ENCODE peak calls at places on chromosomes 12 and 14, in four cellular contexts. Y, H, E and T are unnamed samples.
A peak's percentile ranks its signal among the peaks of the same experiment; 100 is the strongest.

GRCh38 chr14:53536446-53536845 is 383.3 kb upstream of the DDHD1 start:
- DNase-seq in E (no peak), H (no peak), Y (no peak), T (no peak)

GRCh38 chr12:101097829-101098580 is 112.0 kb downstream of the SLC5A8 start:
- DNase-seq in Y (no peak), E (no peak), H (no peak), T (peak; percentile 64)

GRCh38 chr12:68932701-68933563 is at the start of gene CPM:
- DNase-seq in E (no peak), Y (no peak), H (no peak), T (no peak)

GRCh38 chr14:103418508-103418818 is 33.2 kb downstream of the MARK3 start:
- DNase-seq in Y (no peak), E (no peak), H (no peak), T (no peak)

GRCh38 chr12:579450-580110 is 83.7 kb downstream of the NINJ2 start:
- DNase-seq in E (peak; percentile 31), H (no peak), Y (no peak), T (no peak)

GRCh38 chr12:34333337-34333736 is 311.0 kb downstream of the ALG10 start:
- DNase-seq in E (no peak), H (no peak), Y (no peak), T (no peak)

GRCh38 chr12:100698518-100698917 is 96.1 kb upstream of the ANO4 start:
- DNase-seq in E (no peak), H (no peak), Y (no peak), T (no peak)

GRCh38 chr14:68596701-68597100 is 196.2 kb downstream of the ZFP36L1 start:
- DNase-seq in Y (no peak), E (peak; percentile 65), H (no peak), T (no peak)

GRCh38 chr14:92692822-92693226 is 55.6 kb downstream of the LGMN start:
- DNase-seq in H (no peak), E (no peak), Y (no peak), T (no peak)

GRCh38 chr14:75906680-75907280 is 75.0 kb downstream of the TGFB3 start:
- DNase-seq in H (peak; percentile 87), Y (peak; percentile 26), E (peak; percentile 82), T (no peak)

GRCh38 chr12:132485619-132486018 is 4.3 kb upstream of the FBRSL1 start:
- DNase-seq in E (no peak), H (no peak), Y (no peak), T (no peak)

GRCh38 chr14:90795744-90796143 is 20.5 kb downstream of the TTC7B start:
- DNase-seq in Y (no peak), E (no peak), H (no peak), T (peak; percentile 69)

GRCh38 chr12:52692253-52692652 is 11.1 kb downstream of the KRT77 start:
- DNase-seq in E (no peak), Y (no peak), H (no peak), T (no peak)
- TF ChIP-seq CTCF in E (no peak), Y (no peak), H (no peak), T (peak; percentile 19)

GRCh38 chr12:51721281-51721940 is 127.1 kb downstream of the FIGNL2 start:
- DNase-seq in H (no peak), E (no peak), Y (no peak), T (no peak)
- TF ChIP-seq CTCF in H (no peak), E (no peak), Y (peak; percentile 12), T (no peak)

DNA sequence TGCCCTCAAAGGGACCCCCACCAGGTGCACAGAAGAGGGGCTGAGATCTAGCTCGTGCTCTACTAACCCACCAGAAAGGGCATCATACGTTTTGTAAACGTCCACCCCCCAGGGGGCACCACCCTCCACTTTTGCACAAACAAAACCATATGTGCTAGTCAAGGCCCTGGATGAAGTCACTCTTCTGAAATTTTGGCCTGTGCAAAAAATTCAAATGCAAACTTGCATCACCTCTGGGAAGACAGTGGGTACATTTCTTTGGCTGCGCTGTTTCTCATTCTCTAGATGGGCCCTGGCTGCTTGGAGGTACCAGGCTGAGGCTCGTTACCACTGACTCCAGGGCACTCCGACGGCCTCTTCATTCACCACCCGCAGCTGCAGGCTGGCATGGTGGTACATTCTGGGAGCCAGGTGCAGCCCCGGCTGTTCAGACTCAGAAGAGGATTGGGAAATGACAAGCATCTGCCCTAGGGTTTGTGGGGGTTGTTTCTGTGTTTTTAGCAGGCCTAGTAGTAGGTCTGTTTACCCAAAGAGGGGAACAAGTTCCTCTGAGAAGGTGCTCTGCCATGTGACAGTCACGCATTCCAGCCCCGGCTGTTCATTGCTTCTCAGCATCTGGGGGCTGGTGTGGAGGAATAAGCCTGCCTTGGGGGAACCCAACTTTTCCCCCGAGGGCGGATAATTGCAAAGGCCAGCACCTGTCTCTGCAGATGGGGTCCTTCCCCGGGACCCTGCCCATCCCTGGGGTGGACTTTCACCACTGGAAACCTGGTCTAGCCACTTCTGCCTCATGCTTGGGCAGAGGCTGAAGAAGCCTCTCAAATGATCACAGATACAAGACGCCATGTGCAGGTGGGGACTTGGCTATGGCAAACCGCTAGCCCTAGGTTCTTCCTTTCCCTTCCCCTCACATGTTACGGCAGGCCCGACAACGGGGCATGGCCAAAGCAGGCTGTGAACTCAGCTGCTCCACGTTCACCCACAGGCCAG is 147.6 kb downstream of the DPF3 start:
- DNase-seq in Y (no peak), E (no peak), H (no peak), T (no peak)
- TF ChIP-seq CTCF in Y (peak; percentile 25), E (no peak), H (no peak), T (peak; percentile 5)

DNA sequence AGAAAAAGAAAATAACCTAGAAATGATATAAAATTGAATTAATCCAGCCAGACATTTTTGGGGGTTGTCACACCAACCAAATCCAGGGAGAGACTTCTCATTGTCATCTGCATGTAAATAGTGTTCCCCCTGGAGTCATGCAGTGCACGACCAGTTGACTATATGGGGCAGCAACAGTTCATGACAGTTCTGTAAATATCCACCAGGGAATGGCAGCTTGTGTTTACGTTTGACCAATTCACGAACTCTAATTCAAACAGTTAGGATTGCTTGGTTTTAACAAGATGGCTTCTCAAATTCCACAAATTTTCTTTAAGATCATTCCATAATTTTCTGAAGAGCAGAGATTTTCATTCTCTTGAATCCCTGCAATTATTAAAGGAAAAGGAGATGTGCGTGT is 43.4 kb upstream of the DUSP6 start:
- DNase-seq in E (no peak), H (no peak), Y (no peak), T (no peak)
- TF ChIP-seq CTCF in E (no peak), H (no peak), Y (no peak), T (no peak)

GRCh38 chr12:71166280-71166679 is 8.5 kb upstream of the TSPAN8 start:
- DNase-seq in E (no peak), H (no peak), Y (no peak), T (no peak)
- TF ChIP-seq CTCF in E (no peak), H (no peak), Y (no peak), T (no peak)

DNA sequence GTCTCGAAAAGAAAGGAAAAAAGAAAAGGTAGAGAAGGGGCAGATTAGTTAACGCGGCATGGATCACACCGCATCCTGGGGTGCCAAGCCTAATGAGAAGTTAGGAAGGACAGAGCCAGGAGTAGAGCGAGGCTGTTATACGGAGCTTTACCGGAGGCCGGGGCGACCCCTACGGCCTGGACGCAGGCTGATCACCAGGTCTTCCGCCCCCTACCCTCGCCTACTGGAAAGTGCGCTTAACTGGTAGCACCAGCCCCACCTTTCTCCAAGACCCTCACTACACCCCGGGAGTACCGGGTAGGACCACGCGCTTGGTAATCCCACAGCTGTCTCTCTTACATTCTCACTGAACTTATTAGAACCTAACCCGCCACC is 33.8 kb downstream of the WBP11 start:
- DNase-seq in Y (no peak), E (no peak), H (no peak), T (no peak)
- TF ChIP-seq CTCF in Y (no peak), E (no peak), H (no peak), T (no peak)

GRCh38 chr12:6647083-6647604 is at the start of gene ACRBP:
- DNase-seq in E (no peak), Y (no peak), H (peak; percentile 46), T (no peak)
- TF ChIP-seq CTCF in E (no peak), Y (no peak), H (no peak), T (no peak)

DNA sequence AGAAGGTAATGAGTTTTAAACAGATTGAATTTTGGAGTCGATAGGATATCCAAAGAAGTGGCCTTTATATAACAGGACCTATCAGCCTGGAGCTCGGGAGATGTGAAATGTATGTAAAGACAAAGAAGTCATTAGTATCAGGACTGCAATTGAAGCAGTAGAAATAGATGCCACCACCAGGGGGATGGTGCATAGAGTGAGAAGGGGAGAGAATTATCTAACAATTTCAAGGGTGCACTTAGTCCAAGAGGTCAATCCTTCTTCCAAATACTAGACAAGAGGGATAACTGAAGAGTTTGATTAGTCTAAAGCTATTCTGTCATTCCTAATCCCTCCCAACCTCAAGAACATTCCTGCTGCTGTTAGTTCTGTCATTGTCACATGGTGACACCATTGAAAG is 127.8 kb downstream of the CFAP54 start:
- DNase-seq in Y (no peak), E (no peak), H (no peak), T (no peak)
- TF ChIP-seq CTCF in Y (no peak), E (no peak), H (no peak), T (peak; percentile 31)

DNA sequence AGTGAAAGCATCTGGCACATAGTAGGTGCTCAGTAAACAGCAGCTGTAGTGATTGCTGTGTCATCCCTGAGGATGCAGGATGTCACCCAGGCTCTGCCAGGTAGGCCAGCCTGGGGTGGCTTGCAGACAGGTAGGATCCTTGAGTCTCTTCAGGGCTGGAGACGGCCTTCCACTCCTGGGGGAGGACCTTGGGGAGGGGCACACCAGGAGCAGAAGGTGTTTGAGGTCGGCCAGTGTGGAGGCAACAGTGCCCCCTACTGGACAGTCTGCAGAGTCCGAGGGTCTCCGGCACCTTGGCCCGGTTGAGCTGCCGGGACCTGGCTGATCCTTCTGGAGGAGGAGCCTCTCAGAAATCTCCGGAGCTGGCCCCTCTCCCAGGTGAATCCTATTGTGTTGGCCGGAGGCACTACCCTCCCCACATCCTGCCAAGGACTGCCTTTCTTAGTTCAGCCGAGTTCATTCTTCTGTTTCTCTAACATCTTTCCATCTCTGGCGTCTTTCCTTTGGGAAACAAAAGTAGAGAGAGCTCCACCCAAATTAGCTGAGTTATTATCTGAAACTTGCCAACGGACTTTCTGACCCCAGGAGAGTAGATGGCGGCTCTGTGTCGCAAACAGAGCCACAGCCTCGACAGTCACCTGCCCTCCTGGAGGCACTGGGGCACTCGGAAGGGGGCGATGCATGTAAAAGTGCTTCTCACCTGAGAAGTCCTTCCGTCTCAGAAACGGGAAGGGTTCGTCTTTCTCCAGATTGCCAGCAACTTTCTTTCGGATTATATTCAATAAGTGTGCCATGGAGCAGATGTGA is 41.9 kb upstream of the CLMN start:
- DNase-seq in Y (no peak), H (no peak), E (no peak), T (no peak)
- TF ChIP-seq CTCF in Y (peak; percentile 41), H (no peak), E (peak; percentile 53), T (peak; percentile 75)

GRCh38 chr12:1681493-1681807 is 9.4 kb upstream of the ADIPOR2 start:
- DNase-seq in Y (no peak), E (no peak), H (no peak), T (no peak)
- TF ChIP-seq CTCF in Y (no peak), E (no peak), H (no peak), T (no peak)